ENCODE peak calls at places on chromosomes 7 and 10, in eight cellular contexts. One of them, this sample, is unnamed.

GRCh38 chr10:69290993-69291392 is 12.7 kb downstream of the HK1 start:
- DNase-seq in BJ: no peak
- DNase-seq in NCI-H146: no peak
- DNase-seq in GOT3: no peak
- DNase-seq in left kidney: no peak
- DNase-seq in cardiac muscle cell: no peak
- DNase-seq in progenitor cell of endocrine pancreas: no peak
- DNase-seq in hypothalamus: no peak
- DNase-seq in this sample: no peak

GRCh38 chr7:147638566-147638965 is 952.0 kb upstream of the C7orf33 start:
- DNase-seq in BJ: no peak
- DNase-seq in NCI-H146: no peak
- DNase-seq in GOT3: no peak
- DNase-seq in left kidney: no peak
- DNase-seq in cardiac muscle cell: no peak
- DNase-seq in progenitor cell of endocrine pancreas: no peak
- DNase-seq in hypothalamus: no peak
- DNase-seq in this sample: no peak

GRCh38 chr10:90871279-90871760 is 454 bp upstream of the RPP30 start:
- DNase-seq in BJ: no peak
- DNase-seq in NCI-H146: peak
- DNase-seq in GOT3: no peak
- DNase-seq in left kidney: peak
- DNase-seq in cardiac muscle cell: peak
- DNase-seq in progenitor cell of endocrine pancreas: peak
- DNase-seq in hypothalamus: peak
- DNase-seq in this sample: peak

GRCh38 chr10:116637830-116638229 is 17.1 kb downstream of the PNLIPRP2 start:
- DNase-seq in BJ: no peak
- DNase-seq in NCI-H146: no peak
- DNase-seq in GOT3: no peak
- DNase-seq in left kidney: no peak
- DNase-seq in cardiac muscle cell: no peak
- DNase-seq in progenitor cell of endocrine pancreas: no peak
- DNase-seq in hypothalamus: no peak
- DNase-seq in this sample: no peak

GRCh38 chr10:14654821-14655382 is 119.8 kb downstream of the FAM107B start:
- DNase-seq in BJ: no peak
- DNase-seq in NCI-H146: no peak
- DNase-seq in GOT3: no peak
- DNase-seq in left kidney: no peak
- DNase-seq in cardiac muscle cell: no peak
- DNase-seq in progenitor cell of endocrine pancreas: no peak
- DNase-seq in hypothalamus: no peak
- DNase-seq in this sample: no peak

GRCh38 chr10:86756511-86757109 is at the start of gene BMPR1A:
- DNase-seq in BJ: no peak
- DNase-seq in NCI-H146: peak
- DNase-seq in GOT3: no peak
- DNase-seq in left kidney: peak
- DNase-seq in cardiac muscle cell: peak
- DNase-seq in progenitor cell of endocrine pancreas: peak
- DNase-seq in hypothalamus: peak
- DNase-seq in this sample: peak

GRCh38 chr10:81903472-81903871 is 28.5 kb downstream of the NRG3 start:
- DNase-seq in BJ: no peak
- DNase-seq in NCI-H146: no peak
- DNase-seq in GOT3: no peak
- DNase-seq in left kidney: peak
- DNase-seq in cardiac muscle cell: no peak
- DNase-seq in progenitor cell of endocrine pancreas: no peak
- DNase-seq in hypothalamus: no peak
- DNase-seq in this sample: no peak

GRCh38 chr10:46541735-46542566 is 14.5 kb downstream of the GPRIN2 start:
- DNase-seq in BJ: no peak
- DNase-seq in NCI-H146: no peak
- DNase-seq in GOT3: no peak
- DNase-seq in left kidney: no peak
- DNase-seq in cardiac muscle cell: no peak
- DNase-seq in progenitor cell of endocrine pancreas: no peak
- DNase-seq in hypothalamus: no peak
- DNase-seq in this sample: peak

GRCh38 chr10:78408671-78409472 is 375.2 kb downstream of the RPS24 start:
- DNase-seq in BJ: no peak
- DNase-seq in NCI-H146: no peak
- DNase-seq in GOT3: no peak
- DNase-seq in left kidney: peak
- DNase-seq in cardiac muscle cell: peak
- DNase-seq in progenitor cell of endocrine pancreas: no peak
- DNase-seq in hypothalamus: peak
- DNase-seq in this sample: no peak

GRCh38 chr10:45150997-45151396 is 150.3 kb downstream of the ZNF22 start:
- DNase-seq in BJ: no peak
- DNase-seq in NCI-H146: no peak
- DNase-seq in GOT3: no peak
- DNase-seq in left kidney: no peak
- DNase-seq in cardiac muscle cell: no peak
- DNase-seq in progenitor cell of endocrine pancreas: no peak
- DNase-seq in hypothalamus: no peak
- DNase-seq in this sample: no peak

GRCh38 chr7:39016609-39017008 is 38.9 kb downstream of the POU6F2 start:
- DNase-seq in BJ: no peak
- DNase-seq in NCI-H146: no peak
- DNase-seq in GOT3: no peak
- DNase-seq in left kidney: peak
- DNase-seq in cardiac muscle cell: no peak
- DNase-seq in progenitor cell of endocrine pancreas: no peak
- DNase-seq in hypothalamus: no peak
- DNase-seq in this sample: no peak

GRCh38 chr7:142602756-142603155 is 146.5 kb upstream of the PRSS1 start:
- DNase-seq in BJ: no peak
- DNase-seq in NCI-H146: no peak
- DNase-seq in GOT3: no peak
- DNase-seq in left kidney: no peak
- DNase-seq in cardiac muscle cell: no peak
- DNase-seq in progenitor cell of endocrine pancreas: no peak
- DNase-seq in hypothalamus: no peak
- DNase-seq in this sample: peak

GRCh38 chr7:18257711-18258110 is 230.1 kb upstream of the PRPS1L1 start:
- DNase-seq in BJ: no peak
- DNase-seq in NCI-H146: no peak
- DNase-seq in GOT3: no peak
- DNase-seq in left kidney: peak
- DNase-seq in cardiac muscle cell: no peak
- DNase-seq in progenitor cell of endocrine pancreas: no peak
- DNase-seq in hypothalamus: no peak
- DNase-seq in this sample: no peak

This sample was measured in glutamatergic neuron.